ENCODE peak calls at places on chromosomes 11 and 22, in ten cellular contexts. One of them, this sample, is unnamed.

GRCh38 chr11:76124905-76125566 is 81.3 kb downstream of the WNT11 start:
- DNase-seq in K562: no peak
- DNase-seq in body of pancreas: no peak
- DNase-seq in caudate nucleus: no peak
- DNase-seq in iPS DF 6.9: no peak
- DNase-seq in endothelial cell of umbilical vein: no peak
- DNase-seq in heart left ventricle: no peak
- DNase-seq in gastrocnemius medialis: no peak
- DNase-seq in AG04450: no peak
- DNase-seq in adrenal gland: no peak
- DNase-seq in this sample: no peak

GRCh38 chr11:113384551-113384950 is 3.0 kb upstream of the ANKK1 start:
- DNase-seq in K562: no peak
- DNase-seq in body of pancreas: no peak
- DNase-seq in caudate nucleus: no peak
- DNase-seq in iPS DF 6.9: no peak
- DNase-seq in endothelial cell of umbilical vein: peak
- DNase-seq in heart left ventricle: no peak
- DNase-seq in gastrocnemius medialis: no peak
- DNase-seq in AG04450: peak
- DNase-seq in adrenal gland: no peak
- DNase-seq in this sample: no peak

GRCh38 chr22:48695251-48695650 is 1132.4 kb downstream of the BRD1 start:
- DNase-seq in K562: no peak
- DNase-seq in body of pancreas: no peak
- DNase-seq in caudate nucleus: no peak
- DNase-seq in iPS DF 6.9: no peak
- DNase-seq in endothelial cell of umbilical vein: no peak
- DNase-seq in heart left ventricle: no peak
- DNase-seq in gastrocnemius medialis: no peak
- DNase-seq in AG04450: no peak
- DNase-seq in adrenal gland: no peak
- DNase-seq in this sample: no peak

GRCh38 chr11:64652586-64653387 is 61.8 kb downstream of the SLC22A12 start:
- DNase-seq in K562: peak
- DNase-seq in body of pancreas: peak
- DNase-seq in caudate nucleus: peak
- DNase-seq in iPS DF 6.9: no peak
- DNase-seq in endothelial cell of umbilical vein: peak
- DNase-seq in heart left ventricle: peak
- DNase-seq in gastrocnemius medialis: peak
- DNase-seq in AG04450: peak
- DNase-seq in adrenal gland: peak
- DNase-seq in this sample: peak

GRCh38 chr11:117230286-117230961 is 1.4 kb downstream of the PCSK7 start:
- DNase-seq in K562: no peak
- DNase-seq in body of pancreas: no peak
- DNase-seq in caudate nucleus: no peak
- DNase-seq in iPS DF 6.9: no peak
- DNase-seq in endothelial cell of umbilical vein: no peak
- DNase-seq in heart left ventricle: no peak
- DNase-seq in gastrocnemius medialis: no peak
- DNase-seq in AG04450: no peak
- DNase-seq in adrenal gland: no peak
- DNase-seq in this sample: no peak

GRCh38 chr11:42239102-42239501 is 779.6 kb upstream of the LRRC4C start:
- DNase-seq in K562: no peak
- DNase-seq in body of pancreas: no peak
- DNase-seq in caudate nucleus: no peak
- DNase-seq in iPS DF 6.9: no peak
- DNase-seq in endothelial cell of umbilical vein: no peak
- DNase-seq in heart left ventricle: no peak
- DNase-seq in gastrocnemius medialis: no peak
- DNase-seq in AG04450: no peak
- DNase-seq in adrenal gland: no peak
- DNase-seq in this sample: no peak

GRCh38 chr22:45844949-45845613 is 131.9 kb downstream of the WNT7B start:
- DNase-seq in K562: no peak
- DNase-seq in body of pancreas: no peak
- DNase-seq in caudate nucleus: no peak
- DNase-seq in iPS DF 6.9: no peak
- DNase-seq in endothelial cell of umbilical vein: no peak
- DNase-seq in heart left ventricle: no peak
- DNase-seq in gastrocnemius medialis: no peak
- DNase-seq in AG04450: no peak
- DNase-seq in adrenal gland: no peak
- DNase-seq in this sample: no peak

GRCh38 chr11:62472063-62472884 is 53.4 kb downstream of the SCGB1A1 start:
- DNase-seq in K562: peak
- DNase-seq in body of pancreas: no peak
- DNase-seq in caudate nucleus: no peak
- DNase-seq in iPS DF 6.9: no peak
- DNase-seq in endothelial cell of umbilical vein: no peak
- DNase-seq in heart left ventricle: no peak
- DNase-seq in gastrocnemius medialis: no peak
- DNase-seq in AG04450: no peak
- DNase-seq in adrenal gland: peak
- DNase-seq in this sample: no peak

GRCh38 chr11:41309716-41310115 is 149.7 kb downstream of the LRRC4C start:
- DNase-seq in K562: no peak
- DNase-seq in body of pancreas: no peak
- DNase-seq in caudate nucleus: no peak
- DNase-seq in iPS DF 6.9: peak
- DNase-seq in endothelial cell of umbilical vein: no peak
- DNase-seq in heart left ventricle: no peak
- DNase-seq in gastrocnemius medialis: no peak
- DNase-seq in AG04450: no peak
- DNase-seq in adrenal gland: no peak
- DNase-seq in this sample: no peak

GRCh38 chr22:37060801-37061610 is 9.5 kb downstream of the KCTD17 start:
- DNase-seq in K562: no peak
- DNase-seq in body of pancreas: no peak
- DNase-seq in caudate nucleus: peak
- DNase-seq in iPS DF 6.9: no peak
- DNase-seq in endothelial cell of umbilical vein: no peak
- DNase-seq in heart left ventricle: no peak
- DNase-seq in gastrocnemius medialis: no peak
- DNase-seq in AG04450: no peak
- DNase-seq in adrenal gland: no peak
- DNase-seq in this sample: no peak

GRCh38 chr22:37312549-37313183 is 30.4 kb downstream of the CYTH4 start:
- DNase-seq in K562: no peak
- DNase-seq in body of pancreas: no peak
- DNase-seq in caudate nucleus: no peak
- DNase-seq in iPS DF 6.9: no peak
- DNase-seq in endothelial cell of umbilical vein: no peak
- DNase-seq in heart left ventricle: peak
- DNase-seq in gastrocnemius medialis: no peak
- DNase-seq in AG04450: no peak
- DNase-seq in adrenal gland: no peak
- DNase-seq in this sample: no peak

DNA sequence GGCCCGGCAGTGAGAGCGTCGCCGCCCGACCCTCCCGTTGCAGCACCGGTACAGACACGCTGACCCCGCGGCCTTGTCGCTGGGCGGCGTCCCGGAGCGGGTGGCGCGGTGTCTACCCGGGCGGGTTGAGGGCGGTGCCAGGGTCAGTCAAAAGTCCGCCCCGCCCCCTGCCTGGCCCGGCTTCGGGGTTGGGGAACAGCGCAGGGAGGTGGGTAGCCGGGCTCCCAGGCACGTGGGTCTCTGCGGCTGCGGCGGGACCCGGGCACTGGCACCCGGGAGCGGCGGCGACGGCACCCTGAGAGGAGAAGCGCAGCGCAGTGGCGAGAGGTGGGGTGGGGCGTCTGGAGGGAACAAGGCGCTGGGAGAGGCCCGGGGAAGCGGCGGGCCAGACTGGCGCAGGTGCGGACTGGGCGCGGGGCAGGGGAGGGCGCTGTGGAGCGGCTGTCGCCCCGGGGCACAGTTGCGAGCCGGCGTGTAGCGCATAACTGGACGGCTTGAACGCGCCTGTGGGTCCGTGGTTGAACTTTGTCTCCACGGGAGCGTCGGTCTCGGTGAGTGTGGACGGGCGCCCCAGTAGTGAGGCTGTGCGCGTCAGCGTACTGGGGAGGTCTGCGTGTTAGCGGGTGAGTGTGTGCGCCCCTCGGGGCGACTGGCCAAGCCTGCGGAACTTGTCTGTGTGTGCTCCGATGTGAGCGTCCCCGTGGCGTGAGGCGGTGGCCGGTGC is at the start of gene P2RY2:
- DNase-seq in K562: no peak
- DNase-seq in body of pancreas: peak
- DNase-seq in caudate nucleus: no peak
- DNase-seq in iPS DF 6.9: no peak
- DNase-seq in endothelial cell of umbilical vein: peak
- DNase-seq in heart left ventricle: peak
- DNase-seq in gastrocnemius medialis: peak
- DNase-seq in AG04450: no peak
- DNase-seq in adrenal gland: peak
- DNase-seq in this sample: no peak
- H3K27ac ChIP-seq in K562: no peak
- H3K27ac ChIP-seq in body of pancreas: peak
- H3K27ac ChIP-seq in caudate nucleus: no peak
- H3K27ac ChIP-seq in iPS DF 6.9: no peak
- H3K27ac ChIP-seq in endothelial cell of umbilical vein: no peak
- H3K27ac ChIP-seq in heart left ventricle: peak
- H3K27ac ChIP-seq in gastrocnemius medialis: peak
- H3K27ac ChIP-seq in AG04450: no peak
- H3K27ac ChIP-seq in adrenal gland: no peak
- H3K27ac ChIP-seq in this sample: no peak

GRCh38 chr11:96341237-96342130 is 1.5 kb downstream of the MAML2 start:
- DNase-seq in K562: peak
- DNase-seq in body of pancreas: peak
- DNase-seq in caudate nucleus: no peak
- DNase-seq in iPS DF 6.9: no peak
- DNase-seq in endothelial cell of umbilical vein: peak
- DNase-seq in heart left ventricle: peak
- DNase-seq in gastrocnemius medialis: no peak
- DNase-seq in AG04450: no peak
- DNase-seq in adrenal gland: peak
- DNase-seq in this sample: no peak

GRCh38 chr11:96340555-96340885 is 2.5 kb downstream of the MAML2 start:
- DNase-seq in K562: no peak
- DNase-seq in body of pancreas: no peak
- DNase-seq in caudate nucleus: no peak
- DNase-seq in iPS DF 6.9: no peak
- DNase-seq in endothelial cell of umbilical vein: no peak
- DNase-seq in heart left ventricle: no peak
- DNase-seq in gastrocnemius medialis: no peak
- DNase-seq in AG04450: no peak
- DNase-seq in adrenal gland: no peak
- DNase-seq in this sample: no peak

GRCh38 chr11:96337541-96338530 is 5.2 kb downstream of the MAML2 start:
- DNase-seq in K562: peak
- DNase-seq in body of pancreas: no peak
- DNase-seq in caudate nucleus: no peak
- DNase-seq in iPS DF 6.9: no peak
- DNase-seq in endothelial cell of umbilical vein: no peak
- DNase-seq in heart left ventricle: no peak
- DNase-seq in gastrocnemius medialis: no peak
- DNase-seq in AG04450: no peak
- DNase-seq in adrenal gland: no peak
- DNase-seq in this sample: no peak

GRCh38 chr11:96339704-96340554 is 3.1 kb downstream of the MAML2 start:
- DNase-seq in K562: peak
- DNase-seq in body of pancreas: no peak
- DNase-seq in caudate nucleus: no peak
- DNase-seq in iPS DF 6.9: no peak
- DNase-seq in endothelial cell of umbilical vein: no peak
- DNase-seq in heart left ventricle: no peak
- DNase-seq in gastrocnemius medialis: no peak
- DNase-seq in AG04450: no peak
- DNase-seq in adrenal gland: no peak
- DNase-seq in this sample: no peak

GRCh38 chr11:96338910-96339703 is 3.9 kb downstream of the MAML2 start:
- DNase-seq in K562: no peak
- DNase-seq in body of pancreas: no peak
- DNase-seq in caudate nucleus: peak
- DNase-seq in iPS DF 6.9: no peak
- DNase-seq in endothelial cell of umbilical vein: peak
- DNase-seq in heart left ventricle: no peak
- DNase-seq in gastrocnemius medialis: no peak
- DNase-seq in AG04450: no peak
- DNase-seq in adrenal gland: peak
- DNase-seq in this sample: no peak
- H3K27ac ChIP-seq in K562: peak
- H3K27ac ChIP-seq in body of pancreas: peak
- H3K27ac ChIP-seq in caudate nucleus: peak
- H3K27ac ChIP-seq in iPS DF 6.9: no peak
- H3K27ac ChIP-seq in endothelial cell of umbilical vein: no peak
- H3K27ac ChIP-seq in heart left ventricle: peak
- H3K27ac ChIP-seq in gastrocnemius medialis: peak
- H3K27ac ChIP-seq in AG04450: peak
- H3K27ac ChIP-seq in adrenal gland: no peak
- H3K27ac ChIP-seq in this sample: no peak

DNA sequence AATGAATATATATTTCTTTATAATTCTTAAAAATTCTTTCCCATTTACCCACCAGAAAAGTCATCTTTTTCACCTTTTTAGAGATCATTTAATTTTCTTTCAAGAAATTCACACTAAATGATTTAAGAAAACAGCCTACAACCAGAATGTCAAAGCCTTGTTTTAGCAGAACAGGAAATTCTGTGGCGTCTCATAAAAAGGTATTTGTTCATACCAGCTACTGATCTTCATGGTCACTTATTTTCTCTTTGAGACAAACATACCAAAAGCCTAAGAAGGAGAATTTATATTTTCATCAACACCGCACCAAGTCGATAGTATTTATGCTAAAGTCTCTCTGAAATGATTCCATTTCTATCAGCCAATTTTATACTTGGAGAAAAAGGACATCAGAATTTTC is 105.3 kb downstream of the ETS1 start:
- DNase-seq in K562: no peak
- DNase-seq in body of pancreas: no peak
- DNase-seq in caudate nucleus: no peak
- DNase-seq in iPS DF 6.9: no peak
- DNase-seq in endothelial cell of umbilical vein: no peak
- DNase-seq in heart left ventricle: no peak
- DNase-seq in gastrocnemius medialis: no peak
- DNase-seq in AG04450: no peak
- DNase-seq in adrenal gland: no peak
- DNase-seq in this sample: no peak
- H3K27ac ChIP-seq in K562: no peak
- H3K27ac ChIP-seq in body of pancreas: no peak
- H3K27ac ChIP-seq in caudate nucleus: no peak
- H3K27ac ChIP-seq in iPS DF 6.9: no peak
- H3K27ac ChIP-seq in endothelial cell of umbilical vein: peak
- H3K27ac ChIP-seq in heart left ventricle: no peak
- H3K27ac ChIP-seq in gastrocnemius medialis: peak
- H3K27ac ChIP-seq in AG04450: peak
- H3K27ac ChIP-seq in adrenal gland: no peak
- H3K27ac ChIP-seq in this sample: no peak

DNA sequence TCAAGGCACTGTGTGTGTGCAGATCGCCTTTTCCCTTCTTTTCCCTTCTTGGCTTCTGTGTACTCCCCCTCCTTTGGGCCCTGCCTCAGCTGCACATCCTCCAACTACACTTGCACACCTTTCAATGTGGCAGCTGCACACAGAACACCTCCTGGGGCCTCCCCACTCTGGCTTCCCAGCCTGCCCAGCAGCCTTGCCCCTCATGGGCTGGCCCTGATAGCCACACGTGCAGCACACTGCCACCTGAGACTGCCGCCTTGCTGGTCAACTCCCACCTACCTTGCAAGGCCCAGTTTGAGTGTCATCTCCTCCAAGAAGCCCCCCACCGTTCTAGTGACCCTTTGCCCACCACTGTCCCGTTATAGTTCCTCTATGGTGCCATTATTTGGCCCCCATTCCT is 77.3 kb upstream of the ARFGAP3 start:
- DNase-seq in K562: no peak
- DNase-seq in body of pancreas: no peak
- DNase-seq in caudate nucleus: no peak
- DNase-seq in iPS DF 6.9: no peak
- DNase-seq in endothelial cell of umbilical vein: no peak
- DNase-seq in heart left ventricle: no peak
- DNase-seq in gastrocnemius medialis: no peak
- DNase-seq in AG04450: no peak
- DNase-seq in adrenal gland: no peak
- DNase-seq in this sample: no peak
- H3K27ac ChIP-seq in K562: peak
- H3K27ac ChIP-seq in body of pancreas: peak
- H3K27ac ChIP-seq in caudate nucleus: peak
- H3K27ac ChIP-seq in iPS DF 6.9: no peak
- H3K27ac ChIP-seq in endothelial cell of umbilical vein: peak
- H3K27ac ChIP-seq in heart left ventricle: peak
- H3K27ac ChIP-seq in gastrocnemius medialis: peak
- H3K27ac ChIP-seq in AG04450: peak
- H3K27ac ChIP-seq in adrenal gland: peak
- H3K27ac ChIP-seq in this sample: no peak

This sample was measured in SK-N-MC.